ENCODE peak calls at places on chromosomes 4 and X, in five cellular contexts. E, N, F, Q and G are unnamed samples.

GRCh38 chrX:78595901-78596502 is 63.1 kb downstream of the RTL3 start:
- DNase-seq in E (no peak), N (peak), F (no peak), Q (peak), G (no peak)

GRCh38 chr4:87309625-87310024 is 13.1 kb downstream of the HSD17B13 start:
- DNase-seq in E (no peak), N (peak), F (peak), Q (no peak), G (no peak)

GRCh38 chrX:22406332-22406731 is 133.6 kb downstream of the CBLL2 start:
- DNase-seq in E (no peak), N (no peak), F (no peak), Q (no peak), G (no peak)

GRCh38 chrX:26649534-26649933 is 433.6 kb downstream of the MAGEB5 start:
- DNase-seq in E (no peak), N (peak), F (no peak), Q (no peak), G (no peak)

GRCh38 chr4:168882650-168883233 is 127.3 kb downstream of the CBR4 start:
- DNase-seq in E (no peak), N (peak), F (no peak), Q (no peak), G (no peak)

GRCh38 chr4:87426865-87427517 is 4.6 kb downstream of the NUDT9 start:
- DNase-seq in E (no peak), N (no peak), F (no peak), Q (no peak), G (no peak)

GRCh38 chrX:84611843-84612636 is 109.8 kb upstream of the HDX start:
- DNase-seq in E (no peak), N (peak), F (no peak), Q (no peak), G (no peak)

GRCh38 chr4:148686449-148686848 is 244.2 kb upstream of the NR3C2 start:
- DNase-seq in E (no peak), N (no peak), F (no peak), Q (no peak), G (no peak)

GRCh38 chr4:139689093-139689722 is 23.6 kb downstream of the MGST2 start:
- DNase-seq in E (no peak), N (peak), F (no peak), Q (no peak), G (no peak)

GRCh38 chr4:138458751-138459150 is 216.6 kb upstream of the SLC7A11 start:
- DNase-seq in E (no peak), N (no peak), F (no peak), Q (no peak), G (no peak)

GRCh38 chr4:53307819-53308773 is 57.8 kb downstream of the SCFD2 start:
- DNase-seq in E (no peak), N (peak), F (no peak), Q (no peak), G (no peak)

GRCh38 chr4:55143858-55144257 is 18.5 kb upstream of the KDR start:
- DNase-seq in E (no peak), N (no peak), F (no peak), Q (no peak), G (no peak)

GRCh38 chr4:126223784-126224407 is 909.1 kb downstream of the FAT4 start:
- DNase-seq in E (no peak), N (peak), F (peak), Q (no peak), G (no peak)

GRCh38 chr4:124940387-124940786 is 227.9 kb upstream of the ANKRD50 start:
- DNase-seq in E (no peak), N (peak), F (peak), Q (no peak), G (no peak)

GRCh38 chr4:131296192-131296591 is 1852.9 kb upstream of the PCDH10 start:
- DNase-seq in E (no peak), N (no peak), F (no peak), Q (no peak), G (no peak)

GRCh38 chr4:161767116-161767515 is 396.7 kb downstream of the FSTL5 start:
- DNase-seq in E (no peak), N (peak), F (peak), Q (no peak), G (no peak)

GRCh38 chr4:11503166-11503565 is 74.5 kb upstream of the HS3ST1 start:
- DNase-seq in E (no peak), N (no peak), F (no peak), Q (no peak), G (no peak)

GRCh38 chr4:33739886-33740285 is 2504.4 kb downstream of the ARAP2 start:
- DNase-seq in E (no peak), N (no peak), F (no peak), Q (no peak), G (no peak)

GRCh38 chr4:41611881-41612871 is 74.2 kb downstream of the LIMCH1 start:
- DNase-seq in E (no peak), N (no peak), F (peak), Q (no peak), G (no peak)

GRCh38 chrX:123121241-123121640 is 62.8 kb upstream of the GRIA3 start:
- DNase-seq in E (no peak), N (peak), F (peak), Q (no peak), G (no peak)

GRCh38 chr4:655735-656151 is 18.3 kb downstream of the ATP5ME start:
- DNase-seq in E (no peak), N (no peak), F (no peak), Q (no peak), G (no peak)

GRCh38 chrX:45134303-45134702 is 66.4 kb downstream of the DIPK2B start:
- DNase-seq in E (no peak), N (no peak), F (no peak), Q (no peak), G (no peak)

GRCh38 chr4:119284876-119285611 is 36.9 kb downstream of the FABP2 start:
- DNase-seq in E (no peak), N (peak), F (peak), Q (no peak), G (no peak)

GRCh38 chrX:151921292-151921691 is 8.6 kb downstream of the MAGEA4 start:
- DNase-seq in E (no peak), N (no peak), F (no peak), Q (no peak), G (no peak)